ENCODE peak calls at places on chromosomes 13 and 19, in four cellular contexts. Z, Y, X and H are unnamed samples.

GRCh38 chr13:37194428-37194861 is 89.0 kb upstream of the CSNK1A1L start:
- DNase-seq in Z (no peak), Y (no peak), X (no peak), H (no peak)

GRCh38 chr13:29594310-29594709 is 1.2 kb downstream of the SLC7A1 start:
- DNase-seq in Z (no peak), Y (no peak), X (peak; percentile 64), H (no peak)

GRCh38 chr19:30240904-30241695 is 131.1 kb upstream of the ZNF536 start:
- DNase-seq in Z (peak; percentile 18), Y (no peak), X (no peak), H (no peak)

GRCh38 chr19:4304509-4305252 is at the start of gene FSD1:
- DNase-seq in Z (no peak), Y (no peak), X (peak; percentile 65), H (no peak)

GRCh38 chr13:92573467-92574057 is 653.0 kb upstream of the GPC6 start:
- DNase-seq in Z (no peak), Y (no peak), X (peak; percentile 20), H (no peak)

GRCh38 chr13:95784161-95784880 is 107.4 kb downstream of the DNAJC3 start:
- DNase-seq in Z (no peak), Y (no peak), X (peak; percentile 31), H (peak; percentile 21)

GRCh38 chr13:31160857-31161582 is 684 bp downstream of the HSPH1 start:
- DNase-seq in Z (peak; percentile 93), Y (peak; percentile 48), X (peak; percentile 20), H (no peak)

GRCh38 chr13:99178636-99179035 is 22.0 kb upstream of the UBAC2 start:
- DNase-seq in Z (no peak), Y (peak; percentile 30), X (no peak), H (no peak)

GRCh38 chr19:39929750-39930149 is 4.7 kb downstream of the FCGBP start:
- DNase-seq in Z (no peak), Y (no peak), X (no peak), H (no peak)

GRCh38 chr13:30932481-30933333 is at the start of gene TEX26:
- DNase-seq in Z (no peak), Y (no peak), X (no peak), H (no peak)

GRCh38 chr13:80873589-80873988 is 532.7 kb upstream of the SPRY2 start:
- DNase-seq in Z (no peak), Y (no peak), X (no peak), H (no peak)

GRCh38 chr13:39789451-39789850 is 134.0 kb downstream of the COG6 start:
- DNase-seq in Z (no peak), Y (no peak), X (no peak), H (peak; percentile 69)